ENCODE peak calls at places on chromosomes 4 and X, in seven cellular contexts. B is heart right ventricle, F is adipocyte, W is spleen, A is aorta, Q is body of pancreas, D is right atrium auricular region. K is an unnamed sample.

GRCh38 chrX:28922106-28922505 is 334.9 kb downstream of the IL1RAPL1 start:
- DNase-seq in B (no peak), D (no peak), A (no peak), F (peak; percentile 36), W (no peak), Q (no peak), K (no peak)

GRCh38 chr4:176769519-176769918 is 23.2 kb downstream of the VEGFC start:
- DNase-seq in B (no peak), Q (no peak), D (no peak), A (no peak), F (peak; percentile 83), W (no peak), K (no peak)

GRCh38 chr4:15398001-15398400 is 29.8 kb upstream of the C1QTNF7 start:
- DNase-seq in A (no peak), W (no peak), D (no peak), Q (no peak), F (no peak), B (no peak), K (no peak)

GRCh38 chr4:5953003-5953951 is 60.4 kb upstream of the CRMP1 start:
- DNase-seq in F (no peak), D (no peak), W (peak; percentile 62), Q (no peak), A (no peak), B (no peak), K (no peak)

GRCh38 chr4:78764498-78764961 is 11.6 kb upstream of the BMP2K start:
- DNase-seq in Q (no peak), W (no peak), B (no peak), D (no peak), A (no peak), F (no peak), K (no peak)

GRCh38 chrX:10749113-10749512 is 128.7 kb upstream of the MID1 start:
- DNase-seq in Q (no peak), A (no peak), D (no peak), B (no peak), F (peak; percentile 22), W (no peak), K (peak; percentile 21)

GRCh38 chrX:2707334-2707760 is 16.3 kb downstream of the CD99 start:
- DNase-seq in F (peak; percentile 90), D (peak; percentile 77), W (peak; percentile 87), Q (peak; percentile 21), A (peak; percentile 74), B (peak; percentile 55), K (peak; percentile 75)

GRCh38 chrX:66579219-66579618 is 59.7 kb downstream of the EDA2R start:
- DNase-seq in A (no peak), B (no peak), W (no peak), Q (no peak), D (no peak), F (no peak), K (no peak)

GRCh38 chr4:1246901-1247810 is 1.8 kb downstream of the CTBP1 start:
- DNase-seq in F (peak; percentile 48), W (peak; percentile 85), B (no peak), Q (peak; percentile 35), A (peak; percentile 80), D (no peak), K (no peak)

GRCh38 chr4:67549123-67549522 is 3.8 kb upstream of the CENPC start:
- DNase-seq in D (no peak), B (no peak), W (no peak), F (peak; percentile 35), Q (no peak), A (no peak), K (no peak)

GRCh38 chr4:42713371-42713770 is 56.5 kb upstream of the ATP8A1 start:
- DNase-seq in Q (no peak), W (no peak), F (no peak), D (no peak), A (no peak), B (no peak), K (no peak)

GRCh38 chrX:3576886-3577516 is 136.4 kb downstream of the PRKX start:
- DNase-seq in B (peak; percentile 4), A (no peak), Q (no peak), W (no peak), D (no peak), F (peak; percentile 80), K (no peak)

GRCh38 chr4:151801547-151802516 is 41.0 kb upstream of the GATB start:
- DNase-seq in W (no peak), D (no peak), A (no peak), F (peak; percentile 74), Q (peak; percentile 45), B (no peak), K (no peak)

GRCh38 chr4:10011885-10012284 is 9.4 kb downstream of the SLC2A9 start:
- DNase-seq in Q (no peak), D (no peak), W (no peak), A (no peak), B (no peak), F (no peak), K (no peak)

GRCh38 chrX:13754765-13755164 is 20.2 kb downstream of the OFD1 start:
- DNase-seq in B (no peak), F (no peak), A (no peak), Q (no peak), W (no peak), D (no peak), K (no peak)

GRCh38 chrX:255923-256331 is 25.3 kb upstream of the PLCXD1 start:
- DNase-seq in B (no peak), Q (no peak), A (peak; percentile 38), D (no peak), F (no peak), W (peak; percentile 51), K (no peak)

GRCh38 chr4:140395668-140396067 is 22.2 kb downstream of the SCOC start:
- DNase-seq in D (no peak), A (no peak), W (no peak), B (no peak), Q (no peak), F (no peak), K (no peak)

GRCh38 chr4:61064636-61065035 is 135.5 kb upstream of the ADGRL3 start:
- DNase-seq in F (no peak), B (no peak), D (no peak), A (no peak), W (no peak), Q (no peak), K (no peak)

GRCh38 chrX:149453030-149453429 is 52.1 kb downstream of the IDS start:
- DNase-seq in W (no peak), A (no peak), D (no peak), B (no peak), Q (no peak), F (peak; percentile 33), K (no peak)

GRCh38 chr4:137609693-137610450 is 77.6 kb upstream of the PCDH18 start:
- DNase-seq in Q (no peak), W (no peak), B (no peak), D (no peak), F (peak; percentile 76), A (no peak), K (no peak)

GRCh38 chr4:89021678-89022077 is 35.3 kb downstream of the FAM13A start:
- DNase-seq in D (no peak), A (no peak), B (no peak), Q (no peak), W (no peak), F (no peak), K (no peak)
- H3K36me3 ChIP-seq in D (no peaks in the 10 kb centered on the region), A (peaks cover 3% of the 10 kb centered on the region), B (no peaks in the 10 kb centered on the region), Q (peaks cover 4% of the 10 kb centered on the region), W (no peaks in the 10 kb centered on the region), F (peaks cover 6% of the 10 kb centered on the region), K (no peaks in the 10 kb centered on the region)

GRCh38 chr4:8202526-8203375 is 3.7 kb downstream of the SH3TC1 start:
- DNase-seq in A (no peak), D (no peak), W (no peak), B (no peak), Q (no peak), F (no peak), K (no peak)
- H3K36me3 ChIP-seq in A (no peaks in the 10 kb centered on the region), D (no peaks in the 10 kb centered on the region), W (no peaks in the 10 kb centered on the region), B (no peaks in the 10 kb centered on the region), Q (no peaks in the 10 kb centered on the region), F (no peaks in the 10 kb centered on the region), K (no peaks in the 10 kb centered on the region)

GRCh38 chrX:120238947-120239346 is 11.7 kb upstream of the ZBTB33 start:
- DNase-seq in Q (no peak), B (no peak), A (no peak), D (no peak), F (no peak), W (no peak), K (no peak)
- H3K36me3 ChIP-seq in Q (no peaks in the 10 kb centered on the region), B (no peaks in the 10 kb centered on the region), A (no peaks in the 10 kb centered on the region), D (no peaks in the 10 kb centered on the region), F (no peaks in the 10 kb centered on the region), W (no peaks in the 10 kb centered on the region), K (no peaks in the 10 kb centered on the region)

GRCh38 chr4:25783943-25784342 is 78.8 kb downstream of the SEL1L3 start:
- DNase-seq in Q (no peak), A (no peak), F (no peak), D (no peak), B (no peak), W (no peak), K (no peak)

GRCh38 chr4:25779021-25779420 is 83.8 kb downstream of the SEL1L3 start:
- DNase-seq in F (no peak), D (no peak), Q (no peak), W (no peak), B (no peak), A (no peak), K (no peak)

GRCh38 chr4:25787891-25788331 is 74.9 kb downstream of the SEL1L3 start:
- DNase-seq in A (no peak), W (no peak), Q (peak; percentile 50), B (no peak), F (no peak), D (no peak), K (no peak)

GRCh38 chr4:25786497-25787065 is 76.2 kb downstream of the SEL1L3 start:
- DNase-seq in A (no peak), B (no peak), D (no peak), F (peak; percentile 25), Q (no peak), W (no peak), K (no peak)

DNA sequence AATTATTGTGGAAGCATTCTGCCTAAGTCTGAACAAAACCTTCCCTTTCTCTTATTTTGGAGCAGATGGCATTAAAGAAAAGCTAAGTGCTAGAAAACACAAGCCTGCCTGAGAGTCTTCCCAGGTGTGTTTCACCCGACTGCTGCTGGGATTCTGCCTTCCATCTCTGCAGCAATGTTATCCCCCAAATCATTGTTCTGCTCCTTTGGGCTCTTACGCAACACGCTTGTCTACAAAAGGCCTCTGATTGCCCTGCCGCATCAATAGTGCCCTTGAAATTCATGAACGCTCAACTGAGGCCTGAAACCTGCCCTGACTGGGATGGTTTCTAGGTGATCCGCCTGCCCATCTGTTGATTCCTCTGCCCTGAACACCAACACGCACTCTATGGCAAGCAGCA is 80.3 kb downstream of the SEL1L3 start:
- DNase-seq in A (no peak), B (no peak), Q (no peak), F (no peak), D (no peak), W (no peak), K (no peak)
- H3K36me3 ChIP-seq in A (no peaks in the 10 kb centered on the region), B (no peaks in the 10 kb centered on the region), Q (peaks cover 25% of the 10 kb centered on the region), F (no peaks in the 10 kb centered on the region), D (no peaks in the 10 kb centered on the region), W (peaks cover 63% of the 10 kb centered on the region), K (no peaks in the 10 kb centered on the region)

K was measured in gastrocnemius medialis.